ENCODE peak calls at places on chromosome 18, in six cellular contexts. B is stimulated activated CD8-positive, alpha-beta memory T cell treated with anti-CD3 and anti-CD28 coated beads, Interleukin-15, amount 100 ng/mL, for 1 hour; F is EL; I is NCI-H2081; H is epithelial cell of esophagus; G is C1 segment of cervical spinal cord. J is an unnamed sample.

GRCh38 chr18:26233208-26233607 is 7.0 kb downstream of the TAF4B start:
- DNase-seq in H (peak; percentile 43), F (no peak), B (no peak), G (no peak), I (no peak), J (no peak)

GRCh38 chr18:40414155-40414754 is 1540.8 kb upstream of the PIK3C3 start:
- DNase-seq in F (no peak), I (no peak), H (peak; percentile 73), G (no peak), B (no peak), J (no peak)

GRCh38 chr18:9642799-9643445 is 28.6 kb upstream of the PPP4R1 start:
- DNase-seq in F (peak; percentile 78), B (no peak), H (peak; percentile 60), G (no peak), I (no peak), J (no peak)

GRCh38 chr18:9380571-9381390 is 46.2 kb downstream of the TWSG1 start:
- DNase-seq in F (no peak), H (no peak), G (no peak), B (no peak), I (peak; percentile 86), J (no peak)

GRCh38 chr18:48889115-48889941 is 61.4 kb downstream of the SMAD7 start:
- DNase-seq in B (no peak), G (no peak), F (no peak), H (no peak), I (no peak), J (no peak)

GRCh38 chr18:45733535-45733934 is 9.6 kb downstream of the SLC14A1 start:
- DNase-seq in I (no peak), G (no peak), B (no peak), F (no peak), H (no peak), J (no peak)

GRCh38 chr18:27184115-27185024 is 738 bp downstream of the CHST9 start:
- DNase-seq in I (peak; percentile 1), F (no peak), G (no peak), H (no peak), B (no peak), J (no peak)

GRCh38 chr18:62198259-62198658 is 11.2 kb downstream of the RELCH start:
- DNase-seq in H (peak; percentile 95), I (no peak), G (no peak), F (no peak), B (no peak), J (no peak)

GRCh38 chr18:5510109-5510846 is 33.5 kb downstream of the EPB41L3 start:
- DNase-seq in I (no peak), F (no peak), G (no peak), B (no peak), H (peak; percentile 13), J (no peak)

GRCh38 chr18:8139971-8140406 is 469.2 kb upstream of the RAB12 start:
- DNase-seq in H (no peak), F (no peak), I (no peak), G (no peak), B (no peak), J (no peak)

GRCh38 chr18:3873698-3874495 is 423.9 kb downstream of the TGIF1 start:
- DNase-seq in I (no peak), F (peak; percentile 17), H (no peak), B (no peak), G (no peak), J (no peak)

GRCh38 chr18:55588001-55588875 is at the start of gene TCF4:
- DNase-seq in F (peak; percentile 65), I (peak; percentile 50), G (no peak), B (no peak), H (peak; percentile 64), J (peak; percentile 30)